ENCODE peak calls at places on chromosomes 6 and 20, in ten cellular contexts. X is suprapubic skin; U is hepatocyte; J is dorsolateral prefrontal cortex; G is bronchial epithelial cell; H is CD8-positive, alpha-beta T cell; B is psoas muscle; R is right cardiac atrium; Z is CD8-positive, alpha-beta memory T cell; M is lung. C is an unnamed sample. For H3K27me3, the result is how much of the 10 kb centered on the place peaks cover.

GRCh38 chr6:154606457-154606856 is 96.0 kb upstream of the CNKSR3 start:
- DNase-seq in R (no peak), B (no peak), J (no peak), M (no peak), U (no peak), Z (peak), G (peak), X (no peak), H (no peak), C (no peak)

GRCh38 chr6:148231572-148231971 is 111.1 kb upstream of the SASH1 start:
- DNase-seq in B (no peak), H (no peak), U (no peak), R (no peak), M (no peak), J (no peak), G (peak), Z (no peak), X (no peak), C (no peak)

GRCh38 chr20:59141818-59142581 is 21.6 kb upstream of the ZNF831 start:
- DNase-seq in G (no peak), M (no peak), H (no peak), Z (no peak), U (peak), R (no peak), X (no peak), J (no peak), B (no peak), C (no peak)

GRCh38 chr6:161369339-161369738 is 95.5 kb upstream of the AGPAT4 start:
- DNase-seq in G (peak), J (no peak), B (no peak), H (no peak), R (no peak), Z (no peak), M (no peak), U (peak), X (no peak), C (no peak)

GRCh38 chr6:3722211-3722621 is 29.3 kb downstream of the PXDC1 start:
- DNase-seq in J (no peak), G (no peak), Z (no peak), H (no peak), M (no peak), U (no peak), B (no peak), X (no peak), R (no peak), C (no peak)

GRCh38 chr6:157029980-157030690 is 253.0 kb downstream of the ARID1B start:
- DNase-seq in B (no peak), R (no peak), Z (no peak), U (no peak), X (no peak), G (peak), M (no peak), J (no peak), H (no peak), C (no peak)

GRCh38 chr6:109766167-109766566 is 75.1 kb downstream of the FIG4 start:
- DNase-seq in X (no peak), G (no peak), U (no peak), B (no peak), H (no peak), M (no peak), Z (no peak), R (no peak), J (no peak), C (no peak)

GRCh38 chr6:2921520-2922115 is 18.5 kb upstream of the SERPINB9 start:
- DNase-seq in B (no peak), X (no peak), Z (no peak), U (no peak), M (peak), R (no peak), G (no peak), J (no peak), H (no peak), C (no peak)

GRCh38 chr6:24188571-24188970 is 62.6 kb downstream of the NRSN1 start:
- DNase-seq in U (no peak), H (no peak), R (no peak), X (no peak), B (no peak), J (no peak), G (no peak), M (no peak), Z (no peak), C (no peak)

GRCh38 chr6:157959451-157960227 is 22.0 kb upstream of the SYNJ2 start:
- DNase-seq in G (no peak), B (no peak), U (no peak), H (no peak), Z (no peak), J (no peak), M (no peak), X (no peak), R (no peak), C (no peak)

GRCh38 chr20:32314768-32315167 is 37.3 kb downstream of the KIF3B start:
- DNase-seq in U (no peak), Z (no peak), M (no peak), X (no peak), B (no peak), J (no peak), H (no peak), R (peak), G (no peak), C (no peak)

GRCh38 chr6:164097557-164098398 is 683.3 kb downstream of the QKI start:
- DNase-seq in H (no peak), J (no peak), M (no peak), X (no peak), U (peak), G (peak), B (peak), Z (no peak), R (no peak), C (no peak)

GRCh38 chr6:30687659-30688431 is 1.4 kb upstream of the PPP1R18 start:
- DNase-seq in Z (no peak), M (no peak), G (no peak), R (peak), U (peak), B (peak), X (no peak), H (no peak), J (peak), C (peak)

GRCh38 chr20:44089987-44090674 is 96.9 kb downstream of the JPH2 start:
- DNase-seq in B (no peak), M (peak), H (no peak), U (peak), R (no peak), Z (no peak), X (no peak), J (no peak), G (peak), C (no peak)

GRCh38 chr6:108650781-108651180 is 90.1 kb downstream of the FOXO3 start:
- DNase-seq in H (no peak), Z (no peak), B (no peak), U (no peak), G (peak), M (no peak), X (no peak), J (no peak), R (no peak), C (no peak)

GRCh38 chr6:31079656-31080261 is 32.6 kb downstream of the C6orf15 start:
- DNase-seq in B (peak), Z (peak), R (peak), U (peak), J (peak), H (peak), M (peak), X (peak), G (peak), C (peak)

GRCh38 chr6:42313038-42313437 is 95.4 kb upstream of the MRPS10 start:
- DNase-seq in X (no peak), J (no peak), M (no peak), U (no peak), R (no peak), H (no peak), B (no peak), G (no peak), Z (no peak), C (no peak)

GRCh38 chr6:158662607-158663464 is 13.0 kb downstream of the SYTL3 start:
- DNase-seq in B (peak), R (no peak), J (no peak), M (no peak), X (no peak), Z (no peak), G (no peak), U (no peak), H (no peak), C (no peak)

DNA sequence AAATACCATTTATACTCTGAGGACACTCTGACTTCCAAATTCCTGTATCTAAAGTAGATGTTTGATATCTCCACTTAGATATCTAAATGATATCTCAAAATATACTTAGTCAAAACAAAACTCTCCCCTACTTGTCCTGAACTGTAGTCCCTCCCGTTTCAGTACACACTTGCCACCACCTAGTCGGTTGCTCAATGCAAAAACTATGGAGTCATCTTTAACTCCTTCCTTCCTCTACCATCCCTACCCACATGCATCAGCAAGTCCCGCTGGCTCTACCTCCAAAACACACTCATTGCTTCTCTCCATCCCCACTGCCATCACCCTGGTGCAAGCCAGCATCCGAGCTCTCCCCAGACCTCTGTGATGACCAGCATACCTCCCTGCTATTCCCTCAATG is 13.2 kb downstream of the STX7 start:
- DNase-seq in B (no peak), H (no peak), M (no peak), J (no peak), U (no peak), X (no peak), G (peak), R (no peak), Z (no peak), C (no peak)
- H3K4me3 ChIP-seq in B (no peak), H (no peak), M (no peak), J (no peak), U (no peak), X (no peak), G (no peak), R (no peak), Z (no peak), C (no peak)

GRCh38 chr6:167509853-167510220 is 185.0 kb downstream of the TTLL2 start:
- DNase-seq in Z (no peak), R (no peak), J (no peak), B (no peak), G (no peak), U (no peak), X (no peak), H (no peak), M (no peak), C (no peak)
- H3K27me3 ChIP-seq in Z (under half), R (under half), J (under half), B (under half), G (under half), U (under half), X (under half), H (under half), M (under half), C (under half)

DNA sequence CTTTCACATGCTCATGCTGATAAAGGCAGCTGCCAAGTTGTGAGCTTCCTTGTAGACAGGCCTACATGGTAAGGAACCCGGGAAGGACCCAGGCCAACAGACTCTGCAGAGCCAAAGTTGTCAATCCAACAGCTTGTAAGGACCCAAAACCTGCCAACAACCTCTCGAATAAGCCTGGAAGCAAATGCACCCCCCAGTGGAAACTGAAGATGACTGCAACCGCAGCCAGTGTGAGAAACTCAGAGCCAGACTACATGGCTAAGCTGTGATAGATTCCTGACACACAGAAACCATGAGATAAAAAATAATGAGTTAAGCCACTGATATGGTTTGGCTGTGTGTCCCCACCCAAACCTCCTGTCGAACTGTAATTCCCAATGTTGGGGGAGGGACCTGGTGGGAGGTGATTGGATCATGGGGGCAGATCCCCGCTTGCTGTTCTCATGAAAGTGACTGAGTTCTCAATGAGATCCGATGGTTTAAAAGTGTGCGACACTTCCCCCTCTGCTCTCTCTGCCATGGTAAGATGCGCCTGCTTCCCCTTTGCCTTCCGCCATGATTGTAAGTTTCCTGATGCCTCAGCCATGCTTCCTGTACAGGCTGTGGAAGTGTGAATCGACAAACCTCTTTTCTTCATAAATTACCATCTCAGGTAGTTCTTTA is 18.8 kb upstream of the CLPSL2 start:
- DNase-seq in J (no peak), M (no peak), X (no peak), H (no peak), U (peak), R (no peak), Z (no peak), G (peak), B (no peak), C (no peak)
- H3K4me3 ChIP-seq in J (no peak), M (no peak), X (no peak), H (no peak), U (no peak), R (no peak), Z (no peak), G (no peak), B (no peak), C (no peak)

GRCh38 chr20:52722926-52723325 is 249.2 kb upstream of the TSHZ2 start:
- DNase-seq in H (no peak), R (no peak), M (no peak), J (no peak), Z (no peak), B (no peak), G (no peak), U (no peak), X (no peak), C (no peak)
- H3K27me3 ChIP-seq in H (under half), R (under half), M (under half), J (under half), Z (under half), B (under half), G (under half), U (under half), X (under half), C (under half)

GRCh38 chr6:294656-295565 is 2.6 kb downstream of the DUSP22 start:
- DNase-seq in G (peak), B (no peak), R (no peak), U (no peak), M (no peak), Z (no peak), J (no peak), X (peak), H (no peak), C (no peak)
- H3K4me3 ChIP-seq in G (no peak), B (no peak), R (no peak), U (no peak), M (no peak), Z (no peak), J (no peak), X (no peak), H (no peak), C (no peak)

GRCh38 chr20:731891-732560 is 36.3 kb downstream of the SLC52A3 start:
- DNase-seq in Z (no peak), M (no peak), U (no peak), H (no peak), J (no peak), X (no peak), B (no peak), R (no peak), G (no peak), C (no peak)

GRCh38 chr20:725491-725890 is 42.8 kb downstream of the SLC52A3 start:
- DNase-seq in Z (no peak), X (no peak), H (no peak), M (no peak), G (no peak), U (no peak), B (no peak), R (no peak), J (no peak), C (no peak)

GRCh38 chr20:726160-726559 is 42.1 kb downstream of the SLC52A3 start:
- DNase-seq in Z (no peak), U (no peak), M (no peak), R (no peak), J (no peak), H (no peak), G (no peak), X (no peak), B (no peak), C (no peak)

GRCh38 chr20:730005-730404 is 38.3 kb downstream of the SLC52A3 start:
- DNase-seq in Z (no peak), B (no peak), R (no peak), U (no peak), G (no peak), M (no peak), J (no peak), H (no peak), X (no peak), C (no peak)

GRCh38 chr20:728022-728944 is 40.0 kb downstream of the SLC52A3 start:
- DNase-seq in B (peak), M (no peak), R (peak), H (peak), J (peak), X (no peak), G (peak), Z (no peak), U (peak), C (peak)
- H3K27me3 ChIP-seq in B (under half), M (under half), R (under half), H (under half), J (under half), X (half or more), G (under half), Z (under half), U (under half), C (half or more)

GRCh38 chr20:10720550-10720949 is 46.8 kb upstream of the JAG1 start:
- DNase-seq in X (no peak), B (no peak), G (no peak), R (no peak), Z (no peak), M (no peak), H (no peak), J (no peak), U (no peak), C (no peak)

GRCh38 chr20:10721112-10721896 is 47.5 kb upstream of the JAG1 start:
- DNase-seq in H (no peak), X (no peak), R (no peak), B (no peak), M (no peak), J (no peak), Z (no peak), U (no peak), G (no peak), C (no peak)

GRCh38 chr20:10728873-10729670 is 55.3 kb upstream of the JAG1 start:
- DNase-seq in X (no peak), G (peak), B (no peak), H (no peak), R (no peak), Z (no peak), M (no peak), J (no peak), U (no peak), C (no peak)

GRCh38 chr20:10719740-10720380 is 46.1 kb upstream of the JAG1 start:
- DNase-seq in M (no peak), G (no peak), U (no peak), Z (no peak), X (no peak), H (no peak), J (no peak), B (no peak), R (no peak), C (no peak)

DNA sequence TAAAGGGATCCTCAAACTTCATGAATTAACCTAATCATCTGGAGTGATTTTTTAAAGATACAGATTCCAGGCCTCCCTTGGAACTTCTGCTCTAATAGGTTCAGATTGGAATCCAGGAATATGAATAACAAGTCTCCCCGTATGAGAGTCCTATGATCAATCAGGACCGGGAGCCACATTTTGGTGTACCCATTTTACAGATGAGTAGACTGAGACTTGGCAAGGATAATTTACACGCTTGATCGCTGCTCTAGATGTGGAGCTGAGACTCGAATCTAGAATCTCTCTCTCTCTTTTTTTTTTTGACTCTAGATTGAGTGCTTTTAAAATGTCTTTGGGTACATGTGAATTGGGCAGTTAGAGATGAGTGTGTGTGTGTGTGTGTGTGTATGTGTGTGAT is 51.0 kb upstream of the JAG1 start:
- DNase-seq in U (no peak), R (no peak), J (no peak), Z (no peak), M (no peak), X (no peak), H (no peak), B (no peak), G (no peak), C (no peak)
- H3K4me3 ChIP-seq in U (no peak), R (no peak), J (no peak), Z (no peak), M (no peak), X (no peak), H (no peak), B (no peak), G (no peak), C (no peak)

DNA sequence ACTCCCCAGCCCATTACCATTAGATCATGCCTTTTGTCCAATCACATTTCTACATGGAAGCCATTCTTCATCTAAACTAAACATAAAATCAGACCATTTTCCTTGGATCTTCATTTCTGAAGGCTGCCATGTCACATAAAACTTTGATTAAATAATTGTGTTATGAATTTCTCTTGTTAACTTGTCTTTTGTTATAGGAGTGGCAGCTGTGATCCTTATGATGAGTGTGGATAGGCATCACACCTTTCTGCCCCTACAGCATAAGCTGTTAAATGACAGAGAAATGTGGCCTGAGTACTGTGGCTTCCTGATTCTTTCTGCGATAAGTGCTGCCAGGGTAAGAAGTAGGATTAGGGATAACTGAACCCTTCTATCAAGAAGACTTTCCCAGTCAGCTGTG is 247.1 kb upstream of the MOCS1 start:
- DNase-seq in G (no peak), X (no peak), R (no peak), Z (no peak), J (no peak), U (no peak), H (no peak), B (no peak), M (no peak), C (no peak)
- H3K27me3 ChIP-seq in G (under half), X (under half), R (under half), Z (under half), J (under half), U (under half), H (under half), B (under half), M (under half), C (under half)

C was measured in heart right ventricle.